ENCODE peak calls at places on chromosomes 1 and 21, in four cellular contexts. S is endothelial cell of umbilical vein, A is IMR-90, T is K562. U is an unnamed sample. For H3K9me1, the result is how much of the 10 kb centered on the place peaks cover.

GRCh38 chr1:94024109-94024792 is 96.7 kb downstream of the ABCA4 start:
- DNase-seq in S (peak), A (no peak), T (no peak), U (no peak)

GRCh38 chr1:99554727-99555126 is 91.2 kb upstream of the PALMD start:
- DNase-seq in S (no peak), T (no peak), A (no peak), U (no peak)

GRCh38 chr1:202915146-202915545 is 11.9 kb downstream of the KLHL12 start:
- DNase-seq in T (no peak), A (no peak), S (no peak), U (no peak)

GRCh38 chr1:10664251-10664650 is 132.2 kb downstream of the CASZ1 start:
- DNase-seq in A (no peak), S (no peak), T (no peak), U (no peak)

GRCh38 chr1:226603976-226604845 is 55.6 kb downstream of the STUM start:
- DNase-seq in A (no peak), S (no peak), T (no peak), U (no peak)

GRCh38 chr21:41779659-41780058 is 12.8 kb upstream of the RIPK4 start:
- DNase-seq in A (no peak), S (no peak), T (no peak), U (no peak)

GRCh38 chr1:81467433-81467832 is 333.3 kb upstream of the ADGRL2 start:
- DNase-seq in A (no peak), S (no peak), T (no peak), U (no peak)

GRCh38 chr1:29975036-29975694 is 738.8 kb downstream of the PTPRU start:
- DNase-seq in A (peak), T (peak), S (peak), U (peak)

GRCh38 chr21:35059742-35060141 is 10.6 kb upstream of the RUNX1 start:
- DNase-seq in S (no peak), A (peak), T (no peak), U (no peak)

GRCh38 chr1:63368131-63368530 is 704 bp downstream of the ALG6 start:
- DNase-seq in T (peak), S (no peak), A (no peak), U (no peak)

DNA sequence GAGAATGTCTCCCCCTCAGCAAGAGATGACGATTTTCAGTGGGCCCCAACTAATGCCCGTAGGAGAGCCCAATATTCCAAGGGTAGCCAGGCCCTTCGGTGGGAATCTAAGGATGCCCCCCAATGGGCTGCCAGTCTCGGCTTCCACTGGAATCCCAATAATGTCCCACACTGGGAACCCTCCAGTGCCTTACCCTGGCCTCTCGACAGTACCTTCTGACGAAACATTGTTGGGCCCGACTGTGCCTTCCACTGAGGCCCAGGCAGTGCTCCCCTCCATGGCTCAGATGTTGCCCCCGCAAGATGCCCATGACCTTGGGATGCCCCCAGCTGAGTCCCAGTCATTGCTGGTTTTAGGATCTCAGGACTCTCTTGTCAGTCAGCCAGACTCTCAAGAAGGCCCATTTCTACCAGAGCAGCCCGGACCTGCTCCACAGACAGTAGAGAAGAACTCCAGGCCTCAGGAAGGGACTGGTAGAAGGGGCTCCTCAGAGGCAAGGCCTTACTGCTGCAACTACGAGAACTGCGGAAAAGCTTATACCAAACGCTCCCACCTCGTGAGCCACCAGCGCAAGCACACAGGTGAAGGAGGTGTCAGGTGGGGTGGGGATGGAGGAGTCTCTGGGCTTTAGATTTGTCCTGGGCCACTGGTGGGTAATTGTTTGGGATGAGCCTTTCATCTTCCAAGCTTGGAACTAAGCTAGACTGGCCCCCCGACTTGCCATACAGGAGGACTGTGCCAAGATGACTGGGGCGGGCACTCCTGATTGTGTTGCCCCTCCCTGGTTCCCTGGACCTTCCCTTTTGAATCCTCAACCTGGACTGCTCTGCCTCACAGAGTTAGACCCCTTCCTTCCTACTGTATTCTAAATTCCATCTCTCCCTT is 11.2 kb downstream of the KLF17 start:
- DNase-seq in S (no peak), A (no peak), T (no peak), U (no peak)
- H3K9me1 ChIP-seq in S (under half), A (under half), T (under half), U (under half)

DNA sequence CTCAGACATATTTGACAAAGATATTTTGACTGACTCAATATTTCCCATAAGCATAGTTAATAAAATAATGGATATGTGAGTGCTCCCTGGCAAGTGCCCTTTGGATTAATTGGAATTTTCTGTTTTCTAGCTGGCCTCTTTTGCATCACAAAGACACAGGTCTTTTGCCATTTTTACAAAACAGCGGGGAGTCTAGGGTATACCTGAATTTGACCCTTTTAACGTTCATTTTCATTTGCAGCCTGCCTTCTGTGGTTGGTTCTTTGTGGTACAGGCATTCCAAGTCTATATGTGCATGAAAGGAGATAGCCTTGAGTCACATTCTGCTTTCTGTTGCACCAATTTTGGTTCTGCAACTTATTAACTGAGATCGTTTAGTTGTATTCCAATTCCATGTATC is 171.7 kb downstream of the CRB1 start:
- DNase-seq in A (no peak), T (no peak), S (no peak), U (no peak)
- H3K9me1 ChIP-seq in A (under half), T (under half), S (under half), U (under half)

GRCh38 chr1:246335126-246335525 is 172.0 kb downstream of the SMYD3 start:
- DNase-seq in T (no peak), A (no peak), S (no peak), U (no peak)
- H3K9me1 ChIP-seq in T (under half), A (under half), S (under half), U (under half)

GRCh38 chr21:37106998-37107397 is 33.9 kb downstream of the TTC3 start:
- DNase-seq in A (no peak), T (no peak), S (no peak), U (no peak)
- H3K9me1 ChIP-seq in A (under half), T (under half), S (under half), U (under half)

GRCh38 chr1:246760426-246761347 is 36.5 kb downstream of the SCCPDH start:
- DNase-seq in S (no peak), T (no peak), A (no peak), U (no peak)
- H3K9me1 ChIP-seq in S (under half), T (under half), A (under half), U (under half)

DNA sequence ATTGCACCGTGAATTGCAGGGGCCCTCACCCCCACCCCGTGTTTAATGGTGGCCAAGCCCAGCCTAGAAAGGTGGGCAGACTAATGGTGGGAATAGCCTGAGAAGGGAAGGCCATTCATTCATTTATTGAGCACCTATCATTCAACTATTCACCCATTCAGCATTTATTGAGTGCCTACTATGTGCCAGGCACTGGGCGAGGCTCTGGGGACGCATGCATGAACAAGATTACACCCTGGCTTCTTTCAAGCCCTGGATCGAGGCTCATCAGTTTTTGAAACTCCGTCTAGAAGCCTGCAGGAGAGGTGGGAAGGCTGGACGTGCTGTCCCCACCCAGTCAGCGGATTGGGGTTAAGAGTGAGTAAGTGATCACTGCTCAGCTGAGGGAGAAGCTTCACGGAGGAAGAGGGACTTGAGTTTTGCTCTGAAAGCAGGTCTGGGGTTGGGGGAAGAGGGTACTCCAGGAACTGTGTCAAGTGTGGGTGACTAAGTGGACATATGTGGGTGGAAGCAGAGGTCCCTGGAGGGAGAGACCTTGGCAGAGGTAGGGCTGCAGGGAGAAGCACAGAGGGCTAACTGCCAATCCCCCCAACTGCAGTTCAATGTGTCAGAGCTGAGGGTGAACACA is 35.6 kb downstream of the MEF2D start:
- DNase-seq in S (no peak), T (no peak), A (peak), U (no peak)
- H3K9me1 ChIP-seq in S (under half), T (under half), A (under half), U (under half)

GRCh38 chr1:201183209-201183608 is 7.4 kb upstream of the IGFN1 start:
- DNase-seq in A (no peak), S (no peak), T (no peak), U (no peak)
- H3K9me1 ChIP-seq in A (under half), S (under half), T (under half), U (under half)

GRCh38 chr1:107404756-107405155 is 263.9 kb downstream of the NTNG1 start:
- DNase-seq in S (no peak), T (no peak), A (peak), U (no peak)
- H3K9me1 ChIP-seq in S (under half), T (under half), A (under half), U (under half)

GRCh38 chr1:3338725-3339070 is 115.8 kb upstream of the ARHGEF16 start:
- DNase-seq in A (no peak), T (no peak), S (no peak), U (no peak)

GRCh38 chr1:3337798-3338724 is 116.4 kb upstream of the ARHGEF16 start:
- DNase-seq in T (no peak), A (no peak), S (no peak), U (no peak)

GRCh38 chr1:3334366-3334765 is 120.1 kb upstream of the ARHGEF16 start:
- DNase-seq in T (no peak), A (no peak), S (no peak), U (no peak)

GRCh38 chr1:3335754-3336640 is 118.5 kb upstream of the ARHGEF16 start:
- DNase-seq in S (no peak), A (no peak), T (no peak), U (no peak)

GRCh38 chr1:3336641-3337621 is 117.5 kb upstream of the ARHGEF16 start:
- DNase-seq in T (no peak), S (no peak), A (no peak), U (no peak)
- H3K9me1 ChIP-seq in T (under half), S (under half), A (under half), U (under half)

U was measured in keratinocyte.